ENCODE peak calls at places on chromosome 7, in nine cellular contexts. N is thoracic aorta, M is psoas muscle, P is HL-60, Y is breast epithelium, Q is esophagus squamous epithelium, B is cardiac muscle cell, L is transverse colon, S is left ventricle myocardium inferior. T is an unnamed sample. For H3K27me3, the result is how much of the 10 kb centered on the place peaks cover.

GRCh38 chr7:112500619-112501018 is 19.8 kb downstream of the LSMEM1 start:
- DNase-seq in B (no peak), M (no peak), Y (no peak), N (no peak), Q (no peak), P (no peak), L (no peak), S (no peak), T (no peak)

GRCh38 chr7:88015309-88015708 is 81.3 kb downstream of the ADAM22 start:
- DNase-seq in S (no peak), N (no peak), L (no peak), Q (no peak), P (no peak), Y (no peak), B (no peak), M (no peak), T (no peak)

GRCh38 chr7:51471199-51472016 is 154.8 kb upstream of the COBL start:
- DNase-seq in P (no peak), B (no peak), Q (no peak), S (no peak), L (no peak), Y (no peak), N (no peak), M (no peak), T (no peak)

GRCh38 chr7:104978460-104978859 is 35.5 kb upstream of the KMT2E start:
- DNase-seq in B (peak), Y (no peak), L (no peak), P (no peak), M (no peak), Q (no peak), N (no peak), S (no peak), T (no peak)

GRCh38 chr7:44858161-44858560 is 10.3 kb upstream of the H2AZ2 start:
- DNase-seq in M (no peak), Y (no peak), N (no peak), P (no peak), B (no peak), L (no peak), S (no peak), Q (no peak), T (no peak)

GRCh38 chr7:115354925-115355324 is 433.0 kb downstream of the MDFIC start:
- DNase-seq in N (no peak), Y (no peak), S (no peak), B (no peak), Q (no peak), P (no peak), M (no peak), L (no peak), T (no peak)

GRCh38 chr7:128742206-128742605 is 3.0 kb downstream of the CALU start:
- DNase-seq in Y (no peak), B (peak), S (no peak), P (no peak), N (no peak), M (no peak), L (no peak), Q (no peak), T (no peak)

GRCh38 chr7:90119178-90119971 is 34.9 kb upstream of the STEAP1 start:
- DNase-seq in B (peak), L (no peak), M (peak), N (no peak), P (no peak), S (peak), Q (no peak), Y (no peak), T (peak)

GRCh38 chr7:112572669-112573301 is 92.0 kb downstream of the LSMEM1 start:
- DNase-seq in M (no peak), S (no peak), Y (no peak), N (no peak), Q (no peak), P (no peak), L (peak), B (no peak), T (no peak)

GRCh38 chr7:7183833-7184463 is 1.6 kb downstream of the C1GALT1 start:
- DNase-seq in M (no peak), Y (no peak), N (no peak), B (no peak), S (no peak), L (no peak), Q (no peak), P (no peak), T (no peak)

GRCh38 chr7:130907439-130907838 is 173.4 kb upstream of the KLF14 start:
- DNase-seq in S (no peak), P (no peak), N (no peak), Q (no peak), L (no peak), M (no peak), B (no peak), Y (no peak), T (no peak)

GRCh38 chr7:22561895-22562593 is 62.1 kb upstream of the STEAP1B start:
- DNase-seq in M (no peak), P (no peak), L (no peak), Y (no peak), Q (no peak), B (peak), S (no peak), N (no peak), T (no peak)

GRCh38 chr7:68146970-68147369 is 1150.3 kb downstream of the TYW1 start:
- DNase-seq in P (no peak), B (no peak), L (no peak), N (no peak), Q (no peak), Y (no peak), M (no peak), S (no peak), T (no peak)

GRCh38 chr7:88083883-88084282 is 136.0 kb downstream of the SRI start:
- DNase-seq in L (no peak), B (no peak), N (no peak), S (no peak), P (no peak), Q (no peak), Y (no peak), M (no peak), T (no peak)

GRCh38 chr7:18345641-18346234 is 149.8 kb upstream of the HDAC9 start:
- DNase-seq in P (peak), L (peak), N (no peak), M (no peak), S (no peak), Q (no peak), B (peak), Y (no peak), T (no peak)

GRCh38 chr7:26958834-26959233 is 94.4 kb upstream of the SKAP2 start:
- DNase-seq in S (no peak), M (no peak), B (no peak), Q (no peak), N (no peak), Y (no peak), P (no peak), L (no peak), T (no peak)

GRCh38 chr7:44180631-44181030 is 8.6 kb downstream of the GCK start:
- DNase-seq in M (no peak), S (no peak), Q (no peak), B (no peak), N (no peak), P (no peak), Y (no peak), L (no peak), T (no peak)

GRCh38 chr7:260441-261281 is 29.3 kb upstream of the FOXL3 start:
- DNase-seq in L (peak), Q (no peak), P (no peak), B (no peak), M (peak), S (peak), Y (no peak), N (no peak), T (no peak)

GRCh38 chr7:102417105-102417504 is 16.3 kb upstream of the ORAI2 start:
- DNase-seq in S (no peak), M (no peak), Q (no peak), B (no peak), Y (no peak), N (no peak), L (no peak), P (no peak), T (no peak)

GRCh38 chr7:93375603-93376002 is 143.4 kb downstream of the VPS50 start:
- DNase-seq in S (no peak), L (no peak), B (no peak), N (no peak), Y (no peak), M (no peak), P (no peak), Q (no peak), T (no peak)

GRCh38 chr7:39882148-39882784 is 67.8 kb upstream of the CDK13 start:
- DNase-seq in N (no peak), Q (no peak), L (no peak), B (no peak), M (no peak), Y (no peak), P (no peak), S (no peak), T (no peak)

GRCh38 chr7:34104992-34105391 is 199.7 kb downstream of the BMPER start:
- DNase-seq in Y (no peak), N (no peak), B (peak), P (no peak), L (no peak), M (no peak), S (no peak), Q (no peak), T (no peak)

GRCh38 chr7:91327341-91327740 is 63.1 kb downstream of the FZD1 start:
- DNase-seq in N (no peak), L (no peak), Q (no peak), M (no peak), Y (no peak), P (peak), B (no peak), S (no peak), T (no peak)

GRCh38 chr7:75631711-75632110 is 107.0 kb downstream of the HIP1 start:
- DNase-seq in Y (no peak), S (no peak), N (no peak), L (no peak), Q (no peak), P (peak), B (no peak), M (no peak), T (no peak)

GRCh38 chr7:85508642-85509429 is 322.0 kb upstream of the SEMA3D start:
- DNase-seq in B (peak), L (no peak), Q (no peak), S (no peak), Y (no peak), N (no peak), M (no peak), P (no peak), T (no peak)

GRCh38 chr7:78141533-78142281 is 343.1 kb downstream of the PHTF2 start:
- DNase-seq in Q (no peak), P (no peak), B (peak), L (no peak), M (no peak), Y (no peak), S (no peak), N (no peak), T (no peak)

GRCh38 chr7:140060243-140060630 is 2.5 kb downstream of the PARP12 start:
- DNase-seq in S (no peak), M (no peak), N (no peak), Q (no peak), Y (no peak), L (no peak), P (no peak), B (no peak), T (no peak)

GRCh38 chr7:70616821-70617220 is 515.1 kb upstream of the GALNT17 start:
- DNase-seq in Q (no peak), Y (no peak), S (no peak), N (no peak), M (no peak), L (no peak), B (no peak), P (no peak), T (no peak)

GRCh38 chr7:159095979-159096411 is 48.7 kb downstream of the VIPR2 start:
- DNase-seq in N (no peak), S (no peak), M (no peak), Y (no peak), P (no peak), Q (no peak), B (no peak), L (peak), T (no peak)

GRCh38 chr7:24406053-24406561 is 122.1 kb downstream of the NPY start:
- DNase-seq in Q (no peak), S (no peak), B (peak), Y (no peak), M (no peak), N (no peak), L (no peak), P (no peak), T (no peak)

GRCh38 chr7:44636041-44636580 is 29.7 kb downstream of the OGDH start:
- DNase-seq in Q (no peak), S (no peak), Y (no peak), M (no peak), L (no peak), N (no peak), P (no peak), B (no peak), T (no peak)

GRCh38 chr7:116231543-116232401 is 21.4 kb downstream of the TES start:
- DNase-seq in Y (no peak), M (no peak), L (no peak), P (peak), S (no peak), Q (no peak), B (peak), N (no peak), T (no peak)

GRCh38 chr7:101911011-101911799 is 93.8 kb downstream of the CUX1 start:
- DNase-seq in Y (no peak), L (no peak), B (peak), P (no peak), N (no peak), M (no peak), S (peak), Q (no peak), T (no peak)

GRCh38 chr7:84237533-84238173 is 43.1 kb upstream of the SEMA3A start:
- DNase-seq in P (no peak), Q (no peak), N (no peak), S (no peak), M (no peak), Y (no peak), B (peak), L (no peak), T (no peak)

GRCh38 chr7:107355616-107356015 is 114.2 kb upstream of the GPR22 start:
- DNase-seq in N (no peak), Y (no peak), B (no peak), M (no peak), P (no peak), S (no peak), Q (no peak), L (no peak), T (no peak)

GRCh38 chr7:29328050-29328449 is 133.5 kb downstream of the CHN2 start:
- DNase-seq in Y (no peak), Q (no peak), P (no peak), N (no peak), M (no peak), S (no peak), L (no peak), B (no peak), T (no peak)
- H3K27ac ChIP-seq in Y (no peak), Q (no peak), P (no peak), N (peak), M (no peak), S (no peak), L (no peak), B (no peak), T (no peak)

GRCh38 chr7:1403844-1404404 is 55.3 kb downstream of the MICALL2 start:
- DNase-seq in S (no peak), Q (no peak), Y (no peak), M (no peak), P (peak), N (no peak), B (peak), L (no peak), T (no peak)
- TF ChIP-seq CTCF in S (peak), Q (no peak), Y (no peak), M (no peak), P (no peak), N (no peak), B (peak), L (no peak), T (no peak)

GRCh38 chr7:117715784-117716445 is 157.3 kb downstream of the CTTNBP2 start:
- DNase-seq in Q (no peak), B (peak), N (no peak), Y (no peak), S (no peak), L (peak), P (peak), M (no peak), T (no peak)

GRCh38 chr7:117719377-117719776 is 153.9 kb downstream of the CTTNBP2 start:
- DNase-seq in M (no peak), Y (no peak), Q (no peak), B (no peak), P (no peak), L (no peak), N (no peak), S (no peak), T (no peak)

GRCh38 chr7:117717341-117717740 is 155.9 kb downstream of the CTTNBP2 start:
- DNase-seq in P (no peak), S (no peak), L (no peak), N (no peak), M (no peak), Q (no peak), Y (no peak), B (no peak), T (no peak)

GRCh38 chr7:117716707-117717294 is 156.4 kb downstream of the CTTNBP2 start:
- DNase-seq in M (no peak), B (no peak), P (no peak), N (no peak), Q (no peak), L (no peak), Y (no peak), S (no peak), T (no peak)

DNA sequence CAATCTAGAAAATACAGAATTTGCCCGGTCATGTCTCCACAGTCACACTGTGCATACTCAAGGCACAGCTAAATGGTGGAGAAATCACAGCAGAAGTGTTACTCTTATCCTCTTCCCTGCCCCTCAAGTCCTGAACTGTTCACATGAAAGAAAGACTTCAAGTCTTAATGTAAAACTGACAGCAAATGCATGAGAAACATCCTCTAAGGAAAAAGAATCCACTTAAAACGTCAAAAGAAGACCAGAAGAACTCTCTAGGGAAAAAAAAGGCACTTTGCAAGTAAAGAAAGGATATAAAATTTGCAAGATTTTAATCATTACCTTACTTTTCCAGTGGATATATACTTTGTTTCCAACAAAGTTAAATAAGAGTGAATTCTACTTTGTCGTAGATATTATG is 155.1 kb downstream of the CTTNBP2 start:
- DNase-seq in Y (no peak), P (no peak), L (no peak), N (no peak), B (no peak), M (no peak), S (no peak), Q (no peak), T (no peak)
- H3K27me3 ChIP-seq in Y (under half), P (under half), L (under half), N (under half), B (under half), M (under half), S (under half), Q (under half), T (under half)

GRCh38 chr7:3245077-3245476 is 56.0 kb upstream of the SDK1 start:
- DNase-seq in Q (no peak), N (no peak), B (no peak), P (no peak), Y (no peak), L (no peak), M (no peak), S (no peak), T (no peak)
- H3K27ac ChIP-seq in Q (no peak), N (peak), B (no peak), P (no peak), Y (no peak), L (no peak), M (no peak), S (no peak), T (no peak)

T was measured in CD4-positive, alpha-beta T cell.